ENCODE peak calls at places on chromosomes 11 and 22, in five cellular contexts. R is SK-N-SH, Q is K562, G is HepG2, D is GM12878. M is an unnamed sample.

GRCh38 chr11:108220721-108221346 is 1.6 kb downstream of the NPAT start:
- DNase-seq in R (no peak), Q (peak), G (no peak), D (no peak), M (no peak)

GRCh38 chr11:129814244-129814992 is 1.2 kb upstream of the TMEM45B start:
- DNase-seq in R (peak), Q (peak), G (no peak), D (no peak), M (no peak)

GRCh38 chr11:103091024-103091423 is 936 bp downstream of the DCUN1D5 start:
- DNase-seq in R (peak), Q (no peak), G (peak), D (no peak), M (peak)

GRCh38 chr22:49305215-49305965 is 522.3 kb downstream of the BRD1 start:
- DNase-seq in R (peak), Q (peak), G (peak), D (no peak), M (peak)

GRCh38 chr22:35313311-35314121 is 13.8 kb downstream of the TOM1 start:
- DNase-seq in R (no peak), Q (no peak), G (peak), D (no peak), M (no peak)

GRCh38 chr22:20130739-20131592 is 638 bp upstream of the ZDHHC8 start:
- DNase-seq in R (peak), Q (peak), G (peak), D (no peak), M (peak)

GRCh38 chr11:117356126-117356761 is 28.6 kb downstream of the CEP164 start:
- DNase-seq in R (no peak), Q (no peak), G (no peak), D (no peak), M (no peak)

GRCh38 chr22:46545041-46545796 is 7.8 kb upstream of the CELSR1 start:
- DNase-seq in R (no peak), Q (no peak), G (no peak), D (peak), M (no peak)

GRCh38 chr22:30425616-30426394 is at the start of gene MTFP1:
- DNase-seq in R (peak), Q (peak), G (peak), D (no peak), M (peak)

GRCh38 chr11:61972796-61973602 is 5.6 kb upstream of the FTH1 start:
- DNase-seq in R (no peak), Q (peak), G (peak), D (no peak), M (no peak)

GRCh38 chr11:2521681-2522630 is 77.1 kb downstream of the KCNQ1 start:
- DNase-seq in R (peak), Q (no peak), G (no peak), D (no peak), M (no peak)

DNA sequence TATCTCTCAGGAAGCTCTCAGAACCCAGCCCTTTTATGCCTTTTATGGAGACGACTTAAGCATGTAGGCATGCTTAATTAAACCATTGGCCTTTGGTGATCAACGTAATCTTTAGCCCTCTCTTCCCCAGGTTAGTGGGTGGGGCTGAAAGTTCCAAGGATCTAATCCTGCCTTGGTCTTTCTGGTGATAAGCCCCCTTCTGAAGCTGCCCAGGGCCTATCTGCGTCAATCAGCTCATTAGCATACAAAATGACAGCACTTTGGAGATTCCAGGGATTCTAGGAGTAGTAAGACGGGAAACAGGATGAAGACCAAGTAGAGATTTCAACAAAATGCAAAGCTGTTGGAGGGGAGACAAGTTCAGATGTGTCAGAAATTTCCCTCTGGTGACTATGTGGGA is 3.1 kb downstream of the FAM118A start:
- DNase-seq in R (no peak), Q (no peak), G (no peak), D (no peak), M (no peak)
- TF ChIP-seq FOXM1 in R (no peak), Q (no peak), G (no peak), D (no peak), M (no peak)

DNA sequence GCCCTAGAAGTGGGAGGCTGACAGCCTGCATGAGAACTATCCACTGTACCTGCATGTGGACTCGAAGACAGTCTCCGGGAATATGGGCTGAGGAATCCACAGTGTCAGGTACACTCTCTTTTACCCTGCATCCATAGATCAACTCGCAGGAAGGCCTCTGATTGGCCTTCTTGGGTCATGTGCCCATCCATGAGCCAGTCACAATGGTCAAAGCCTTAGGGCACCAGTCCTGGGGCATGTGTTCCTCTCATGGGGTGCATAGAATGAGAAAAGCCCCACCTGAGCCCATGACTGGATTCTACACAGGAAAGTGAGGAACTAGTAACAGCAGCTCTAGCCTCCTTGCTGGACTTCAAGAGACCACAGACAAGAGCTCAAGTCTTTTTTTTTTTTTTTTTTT is 10.6 kb downstream of the ART1 start:
- DNase-seq in R (no peak), Q (no peak), G (no peak), D (no peak), M (no peak)
- TF ChIP-seq FOXM1 in R (no peak), Q (no peak), G (no peak), D (no peak), M (no peak)

DNA sequence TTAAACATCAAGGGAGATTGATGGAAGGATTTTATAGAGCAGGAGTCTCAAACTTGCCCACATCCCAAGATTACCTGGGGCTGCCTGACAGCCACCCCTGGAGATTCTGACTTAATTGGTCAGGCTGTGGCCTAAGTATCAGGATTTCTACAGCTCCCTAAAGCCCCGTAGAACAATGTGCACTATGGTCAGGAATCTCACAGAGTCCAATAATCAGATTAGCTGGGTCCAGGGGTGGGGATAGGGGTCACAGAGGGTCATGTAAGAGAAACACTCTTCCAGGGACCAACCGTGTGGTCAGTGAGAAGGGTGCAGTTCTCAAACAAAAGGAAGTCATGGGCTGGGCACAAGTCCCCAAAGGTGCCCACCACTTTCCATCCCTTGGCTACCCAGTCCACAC is 20.5 kb upstream of the FBLN1 start:
- DNase-seq in R (no peak), Q (no peak), G (no peak), D (no peak), M (no peak)
- TF ChIP-seq FOXM1 in R (no peak), Q (no peak), G (no peak), D (no peak), M (no peak)

DNA sequence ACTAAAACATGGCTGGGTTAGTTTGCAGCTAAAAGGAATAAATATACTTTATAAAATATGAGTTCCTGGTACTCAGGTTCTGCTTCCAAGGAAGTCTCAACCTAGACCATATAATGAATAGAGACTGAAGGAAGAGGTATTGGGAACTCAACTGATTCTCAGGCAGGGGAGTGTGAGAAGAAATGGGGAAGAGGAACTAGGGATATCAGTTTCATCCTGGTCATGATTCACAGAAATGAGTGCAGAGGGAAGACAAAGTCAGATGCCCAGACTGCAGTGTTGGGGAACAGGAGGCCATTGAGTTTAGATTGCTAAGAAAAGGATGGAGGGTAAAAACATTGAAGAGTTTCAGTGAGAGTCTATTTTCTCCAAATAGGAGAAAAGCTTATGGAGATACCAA is 28.8 kb downstream of the PLAAT5 start:
- DNase-seq in R (no peak), Q (peak), G (no peak), D (no peak), M (no peak)
- TF ChIP-seq FOXM1 in R (no peak), Q (no peak), G (no peak), D (no peak), M (no peak)

DNA sequence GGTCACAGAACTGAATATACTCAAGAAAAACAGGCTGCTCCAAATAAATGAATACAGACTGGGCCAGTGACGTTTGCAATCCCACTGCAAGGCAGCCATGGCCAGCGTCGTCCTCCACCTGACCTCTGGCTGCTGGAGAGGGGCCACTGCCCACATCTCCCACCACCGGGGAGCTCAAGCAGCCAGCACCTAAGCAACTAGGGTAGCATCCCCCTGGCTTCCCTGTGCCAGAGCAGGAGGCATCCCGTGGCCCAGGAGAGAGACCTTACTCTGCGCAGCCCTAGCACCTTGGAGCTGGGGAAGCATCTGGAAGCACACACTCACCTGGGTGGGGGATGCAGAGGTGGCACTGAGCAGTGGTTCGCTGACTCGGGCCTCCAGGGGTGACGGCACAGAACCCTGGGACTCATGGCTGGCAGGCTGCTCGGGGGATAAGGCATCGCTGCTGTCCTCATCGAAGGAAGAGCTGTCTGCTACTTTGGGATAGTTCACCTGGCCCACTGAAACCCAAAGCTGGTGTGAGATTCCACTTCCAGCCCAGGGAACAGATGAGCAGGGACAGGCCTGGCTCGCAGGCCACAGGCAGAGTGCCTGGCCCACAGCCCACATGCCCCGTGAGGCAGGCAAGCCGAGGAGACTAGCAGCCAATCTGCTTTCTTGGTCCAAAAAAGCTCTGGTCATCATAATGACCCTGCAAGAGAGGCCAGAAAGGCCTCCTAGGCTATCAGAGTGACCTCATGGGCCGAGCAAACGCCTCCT is 53.7 kb downstream of the SGSM3 start:
- DNase-seq in R (no peak), Q (no peak), G (no peak), D (no peak), M (no peak)
- TF ChIP-seq FOXM1 in R (no peak), Q (no peak), G (no peak), D (no peak), M (no peak)

GRCh38 chr11:13160302-13160701 is 117.3 kb upstream of the BMAL1 start:
- DNase-seq in R (no peak), Q (no peak), G (no peak), D (no peak), M (no peak)
- TF ChIP-seq FOXM1 in R (no peak), Q (no peak), G (no peak), D (no peak), M (no peak)

DNA sequence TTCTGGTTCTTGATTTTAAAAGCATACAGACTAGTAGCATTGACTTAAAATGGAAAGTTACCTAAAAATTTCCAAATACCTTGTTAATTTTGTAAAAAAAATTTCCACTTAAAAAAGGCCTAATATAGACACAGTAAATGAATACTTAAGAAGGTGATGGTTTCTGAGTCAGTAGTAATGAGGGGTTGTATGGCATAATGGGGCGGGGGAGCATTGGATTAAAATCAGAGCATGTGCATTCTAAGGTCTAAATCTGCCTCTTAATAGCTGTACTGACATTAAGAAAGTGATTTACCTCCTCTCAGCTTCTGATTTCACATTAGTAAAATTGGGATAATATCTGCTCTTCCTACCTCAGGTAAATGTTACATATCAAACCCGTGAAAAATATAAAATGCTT is 446.5 kb downstream of the AASDHPPT start:
- DNase-seq in R (no peak), Q (no peak), G (no peak), D (no peak), M (no peak)
- TF ChIP-seq FOXM1 in R (no peak), Q (no peak), G (no peak), D (no peak), M (no peak)

GRCh38 chr11:32436751-32437405 is 1.5 kb upstream of the WT1 start:
- DNase-seq in R (peak), Q (no peak), G (no peak), D (no peak), M (no peak)

GRCh38 chr11:32438346-32438882 is 3.1 kb upstream of the WT1 start:
- DNase-seq in R (no peak), Q (no peak), G (no peak), D (no peak), M (no peak)

GRCh38 chr11:32438883-32439487 is 3.6 kb upstream of the WT1 start:
- DNase-seq in R (peak), Q (no peak), G (no peak), D (no peak), M (no peak)

GRCh38 chr11:32435947-32436750 is 810 bp upstream of the WT1 start:
- DNase-seq in R (peak), Q (no peak), G (no peak), D (no peak), M (no peak)

GRCh38 chr11:32437406-32438345 is 2.3 kb upstream of the WT1 start:
- DNase-seq in R (peak), Q (no peak), G (no peak), D (no peak), M (no peak)
- TF ChIP-seq FOXM1 in R (no peak), Q (no peak), G (no peak), D (no peak), M (no peak)

GRCh38 chr11:78465169-78465942 is 47.7 kb upstream of the GAB2 start:
- DNase-seq in R (no peak), Q (no peak), G (no peak), D (peak), M (no peak)
- TF ChIP-seq FOXM1 in R (no peak), Q (no peak), G (no peak), D (peak), M (no peak)